ENCODE peak calls at places on chromosomes 5 and 9, in six cellular contexts. P is hypothalamus, A is NCI-H1092, O is T-helper 1 cell, U is LHCN-M2, Y is tibial artery. N is an unnamed sample.
A peak's percentile ranks its signal among the peaks of the same experiment; 100 is the strongest.

GRCh38 chr5:139061856-139062255 is 136.3 kb downstream of the SIL1 start:
- DNase-seq in P (no peak), A (peak; percentile 22), O (no peak), U (no peak), Y (no peak), N (no peak)

GRCh38 chr9:91126761-91127420 is 234.8 kb downstream of the AUH start:
- DNase-seq in P (no peak), A (no peak), O (no peak), U (peak; percentile 57), Y (no peak), N (no peak)

GRCh38 chr5:10760976-10761841 is at the start of gene DAP:
- DNase-seq in P (peak; percentile 63), A (peak; percentile 65), O (peak; percentile 84), U (peak; percentile 79), Y (peak; percentile 77), N (peak; percentile 51)

GRCh38 chr9:100013573-100013972 is 85.2 kb downstream of the ERP44 start:
- DNase-seq in P (no peak), A (no peak), O (no peak), U (no peak), Y (no peak), N (no peak)

GRCh38 chr5:139742173-139742903 is 53.3 kb upstream of the PSD2 start:
- DNase-seq in P (no peak), A (no peak), O (no peak), U (no peak), Y (no peak), N (no peak)

GRCh38 chr5:107744418-107745330 is 73.9 kb upstream of the EFNA5 start:
- DNase-seq in P (no peak), A (no peak), O (no peak), U (peak; percentile 53), Y (no peak), N (no peak)

GRCh38 chr5:77239126-77239741 is 28.8 kb downstream of the PDE8B start:
- DNase-seq in P (no peak), A (no peak), O (no peak), U (peak; percentile 16), Y (no peak), N (peak; percentile 18)

GRCh38 chr9:93096131-93096802 is at the start of gene CARD19:
- DNase-seq in P (no peak), A (no peak), O (peak; percentile 48), U (peak; percentile 54), Y (peak; percentile 74), N (no peak)

GRCh38 chr9:130111805-130112204 is 58.1 kb downstream of the GPR107 start:
- DNase-seq in P (no peak), A (peak; percentile 43), O (no peak), U (no peak), Y (no peak), N (no peak)

GRCh38 chr5:89733772-89734171 is 675.8 kb downstream of the CETN3 start:
- DNase-seq in P (no peak), A (no peak), O (no peak), U (no peak), Y (no peak), N (no peak)

GRCh38 chr5:88140396-88140862 is 128.2 kb downstream of the TMEM161B start:
- DNase-seq in P (peak; percentile 58), A (no peak), O (no peak), U (no peak), Y (no peak), N (no peak)